ENCODE peak calls at places on chromosomes 1 and 21, in nine cellular contexts. O is NB4, M is pancreas, Z is AG09319, D is heart left ventricle, E is IMR-90, V is kidney, K is GM13977, N is RWPE1. F is an unnamed sample.

GRCh38 chr1:191752342-191752741 is 405.9 kb upstream of the RGS18 start:
- DNase-seq in O (peak), K (no peak), D (no peak), N (no peak), M (no peak), E (no peak), V (no peak), Z (no peak), F (no peak)

GRCh38 chr1:164263540-164263939 is 295.4 kb upstream of the PBX1 start:
- DNase-seq in M (no peak), O (no peak), N (no peak), K (no peak), V (no peak), Z (no peak), D (no peak), E (no peak), F (no peak)

GRCh38 chr1:1291023-1291528 is 10.8 kb downstream of the SCNN1D start:
- DNase-seq in D (no peak), K (no peak), Z (no peak), E (no peak), O (no peak), V (no peak), M (no peak), N (no peak), F (no peak)

GRCh38 chr1:230170153-230170547 is 103.1 kb downstream of the GALNT2 start:
- DNase-seq in D (no peak), N (no peak), M (no peak), Z (no peak), O (no peak), K (peak), E (no peak), V (no peak), F (no peak)

GRCh38 chr1:27341525-27342252 is at the start of gene SYTL1:
- DNase-seq in D (no peak), Z (no peak), V (peak), M (peak), E (peak), K (peak), N (peak), O (peak), F (no peak)

GRCh38 chr1:218735436-218735835 is 390.3 kb downstream of the TGFB2 start:
- DNase-seq in N (no peak), M (no peak), Z (peak), V (no peak), D (no peak), O (no peak), K (no peak), E (peak), F (no peak)

GRCh38 chr21:45353200-45353599 is 51.8 kb upstream of the COL18A1 start:
- DNase-seq in N (no peak), K (no peak), Z (no peak), V (peak), D (no peak), M (no peak), O (no peak), E (no peak), F (no peak)

GRCh38 chr1:15726508-15726907 is 9.6 kb upstream of the SLC25A34 start:
- DNase-seq in K (no peak), D (peak), V (no peak), O (no peak), M (no peak), E (no peak), Z (no peak), N (no peak), F (no peak)

GRCh38 chr1:207868769-207869721 is 41.9 kb downstream of the CD34 start:
- DNase-seq in E (peak), M (peak), Z (no peak), V (peak), N (peak), D (peak), O (peak), K (peak), F (peak)

GRCh38 chr21:39373634-39374033 is 24.7 kb upstream of the HMGN1 start:
- DNase-seq in M (no peak), E (peak), D (no peak), V (no peak), N (peak), K (no peak), Z (no peak), O (peak), F (no peak)

GRCh38 chr1:100762461-100762860 is 42.9 kb downstream of the VCAM1 start:
- DNase-seq in M (no peak), Z (no peak), V (no peak), E (no peak), N (no peak), K (no peak), D (no peak), O (no peak), F (no peak)

GRCh38 chr1:15456313-15456954 is at the start of gene CELA2A:
- DNase-seq in N (no peak), M (no peak), K (no peak), V (no peak), D (no peak), Z (no peak), E (no peak), O (no peak), F (no peak)

GRCh38 chr1:224357626-224358124 is 996 bp downstream of the CNIH4 start:
- DNase-seq in M (no peak), N (peak), K (no peak), V (no peak), E (peak), Z (peak), O (peak), D (no peak), F (no peak)

GRCh38 chr1:176033474-176033873 is 173.6 kb downstream of the COP1 start:
- DNase-seq in E (peak), O (no peak), D (no peak), N (peak), K (no peak), Z (no peak), V (no peak), M (no peak), F (no peak)

GRCh38 chr1:24860841-24861240 is 69.2 kb downstream of the RUNX3 start:
- DNase-seq in K (no peak), E (no peak), O (no peak), V (no peak), N (no peak), M (no peak), Z (no peak), D (no peak), F (no peak)

GRCh38 chr21:44982558-44983244 is 42.9 kb downstream of the SLX9 start:
- DNase-seq in D (peak), M (peak), N (peak), E (peak), K (no peak), O (no peak), Z (no peak), V (peak), F (no peak)

GRCh38 chr21:43731891-43732711 is 13.2 kb downstream of the PDXK start:
- DNase-seq in E (no peak), K (no peak), Z (no peak), V (no peak), O (no peak), D (no peak), M (peak), N (no peak), F (no peak)

GRCh38 chr1:11681071-11681771 is at the start of gene MAD2L2:
- DNase-seq in O (peak), V (peak), K (peak), M (peak), N (peak), Z (peak), E (peak), D (peak), F (peak)

GRCh38 chr1:28035420-28035819 is 53.0 kb downstream of the EYA3 start:
- DNase-seq in D (no peak), N (no peak), E (no peak), V (no peak), K (no peak), Z (no peak), O (no peak), M (no peak), F (no peak)

GRCh38 chr1:46446646-46447498 is 42.8 kb upstream of the DMBX1 start:
- DNase-seq in D (peak), M (peak), Z (peak), K (peak), O (peak), V (no peak), E (peak), N (peak), F (peak)
- TF ChIP-seq CTCF in D (peak), M (peak), Z (peak), K (peak), O (peak), V (peak), E (peak), N (peak), F (peak)

DNA sequence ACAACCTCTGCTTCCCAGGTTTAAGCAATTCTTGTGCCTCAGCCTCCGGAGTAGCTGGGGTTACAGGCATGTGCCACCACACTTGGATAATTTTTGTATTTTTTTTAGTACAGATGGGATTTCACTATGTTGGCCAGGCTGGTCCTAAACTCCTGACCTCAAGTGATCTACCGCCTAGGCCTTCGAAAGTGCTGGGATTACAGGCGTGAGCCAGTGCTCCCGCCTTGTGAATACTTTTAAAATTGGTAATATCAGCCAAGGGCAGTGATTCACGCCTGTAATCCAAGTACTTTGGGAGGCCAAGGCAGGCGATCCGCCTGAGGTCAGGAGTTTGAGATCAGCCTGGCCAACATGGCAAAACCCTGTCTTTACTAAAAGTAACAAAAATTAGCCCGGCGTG is 33.7 kb downstream of the ZYG11B start:
- DNase-seq in E (no peak), N (no peak), M (no peak), O (no peak), V (no peak), D (no peak), K (no peak), Z (no peak), F (no peak)
- TF ChIP-seq CTCF in E (no peak), N (no peak), M (no peak), O (no peak), V (no peak), D (no peak), K (no peak), Z (no peak), F (no peak)

GRCh38 chr1:111963985-111964738 is 25.3 kb downstream of the KCND3 start:
- DNase-seq in K (no peak), V (no peak), E (no peak), Z (no peak), N (no peak), O (no peak), M (no peak), D (no peak), F (no peak)
- TF ChIP-seq CTCF in K (no peak), V (no peak), E (no peak), Z (no peak), N (no peak), O (no peak), M (no peak), D (no peak), F (no peak)

GRCh38 chr1:96861836-96862235 is 140.3 kb downstream of the PTBP2 start:
- DNase-seq in N (no peak), V (no peak), O (no peak), E (no peak), D (no peak), Z (no peak), M (no peak), K (no peak), F (no peak)

GRCh38 chr1:96865731-96866684 is 144.4 kb downstream of the PTBP2 start:
- DNase-seq in D (no peak), O (no peak), N (peak), M (no peak), K (no peak), V (no peak), E (peak), Z (peak), F (no peak)

GRCh38 chr1:96863449-96863848 is 141.9 kb downstream of the PTBP2 start:
- DNase-seq in K (no peak), D (no peak), V (no peak), Z (no peak), E (no peak), N (no peak), M (no peak), O (peak), F (no peak)
- TF ChIP-seq CTCF in K (no peak), D (no peak), V (no peak), Z (no peak), E (no peak), N (no peak), M (no peak), O (no peak), F (no peak)

GRCh38 chr1:19436716-19437476 is 48.4 kb downstream of the CAPZB start:
- DNase-seq in V (peak), K (no peak), M (peak), D (peak), N (peak), Z (no peak), O (peak), E (no peak), F (no peak)

GRCh38 chr1:19438552-19439196 is 46.7 kb downstream of the CAPZB start:
- DNase-seq in N (no peak), M (no peak), E (no peak), V (peak), D (no peak), Z (no peak), K (no peak), O (no peak), F (no peak)

GRCh38 chr1:19437911-19438310 is 47.4 kb downstream of the CAPZB start:
- DNase-seq in V (peak), N (no peak), O (no peak), Z (no peak), E (peak), D (peak), M (no peak), K (no peak), F (no peak)

GRCh38 chr1:19441048-19441447 is 44.3 kb downstream of the CAPZB start:
- DNase-seq in E (no peak), N (no peak), K (no peak), V (no peak), Z (no peak), D (no peak), M (no peak), O (no peak), F (no peak)

GRCh38 chr1:19439464-19440171 is 45.7 kb downstream of the CAPZB start:
- DNase-seq in V (peak), O (peak), D (peak), M (no peak), K (peak), E (no peak), N (no peak), Z (no peak), F (no peak)
- TF ChIP-seq CTCF in V (no peak), O (no peak), D (peak), M (no peak), K (peak), E (peak), N (no peak), Z (no peak), F (no peak)

GRCh38 chr21:29637126-29637525 is 302.7 kb downstream of the GRIK1 start:
- DNase-seq in M (no peak), E (no peak), N (no peak), D (no peak), V (no peak), O (no peak), Z (no peak), K (no peak), F (no peak)
- TF ChIP-seq CTCF in M (no peak), E (no peak), N (no peak), D (no peak), V (no peak), O (no peak), Z (no peak), K (no peak), F (no peak)

F was measured in mesothelial cell of epicardium.